ENCODE peak calls at places on chromosomes 16 and 17, in nine cellular contexts. Q, X, N, G, H, V, D, A and B are unnamed samples.

GRCh38 chr17:10549108-10549842 is at the start of gene MYH2:
- DNase-seq in A (no peak), Q (no peak), V (no peak), H (no peak), N (no peak), X (no peak), G (no peak), D (no peak), B (no peak)

GRCh38 chr17:18176152-18176551 is 7.5 kb upstream of the ALKBH5 start:
- DNase-seq in V (no peak), Q (no peak), X (no peak), N (no peak), G (no peak), H (no peak), D (peak; percentile 64), A (no peak), B (no peak)

GRCh38 chr16:87635541-87636049 is 33.3 kb downstream of the JPH3 start:
- DNase-seq in D (no peak), H (peak; percentile 10), Q (peak; percentile 82), N (no peak), G (peak; percentile 62), X (peak; percentile 81), A (peak; percentile 97), V (peak; percentile 56), B (no peak)

GRCh38 chr17:312476-313148 is 40.0 kb downstream of the RPH3AL start:
- DNase-seq in G (no peak), D (no peak), A (peak; percentile 46), Q (no peak), H (no peak), V (no peak), X (peak; percentile 43), N (no peak), B (no peak)

GRCh38 chr16:10741844-10742243 is 1.8 kb upstream of the NUBP1 start:
- DNase-seq in H (peak; percentile 14), N (no peak), Q (no peak), V (no peak), G (no peak), A (no peak), X (peak; percentile 82), D (no peak), B (no peak)

GRCh38 chr17:4945176-4945943 is 3.0 kb downstream of the PFN1 start:
- DNase-seq in G (peak; percentile 86), Q (peak; percentile 58), A (peak; percentile 99), V (peak; percentile 70), H (peak; percentile 86), X (peak; percentile 89), D (peak; percentile 86), N (peak; percentile 93), B (no peak)

GRCh38 chr16:86067516-86067915 is 168.6 kb downstream of the IRF8 start:
- DNase-seq in A (peak; percentile 34), V (no peak), G (no peak), Q (no peak), H (no peak), X (no peak), N (no peak), D (no peak), B (no peak)

GRCh38 chr17:28345420-28346198 is 10.0 kb downstream of the TNFAIP1 start:
- DNase-seq in Q (no peak), X (no peak), N (no peak), H (peak; percentile 52), G (no peak), A (peak; percentile 74), V (no peak), D (no peak), B (no peak)

GRCh38 chr16:13956635-13957196 is 36.8 kb downstream of the ERCC4 start:
- DNase-seq in A (no peak), G (no peak), X (no peak), V (no peak), H (no peak), N (no peak), D (no peak), Q (no peak), B (no peak)

GRCh38 chr17:77734371-77735050 is 224.0 kb upstream of the TNRC6C start:
- DNase-seq in N (peak; percentile 91), X (peak; percentile 97), G (peak; percentile 92), Q (peak; percentile 68), H (peak; percentile 23), V (no peak), D (peak; percentile 94), A (peak; percentile 88), B (peak; percentile 70)

GRCh38 chr17:52237151-52237550 is 78.6 kb upstream of the CA10 start:
- DNase-seq in X (no peak), H (no peak), N (no peak), D (no peak), Q (no peak), G (no peak), V (no peak), A (no peak), B (no peak)

GRCh38 chr17:4354862-4355514 is 11.5 kb downstream of the UBE2G1 start:
- DNase-seq in H (no peak), Q (no peak), G (no peak), D (no peak), A (no peak), V (no peak), X (no peak), N (no peak), B (no peak)

GRCh38 chr17:3260600-3260999 is 37.6 kb downstream of the OR3A1 start:
- DNase-seq in V (no peak), Q (no peak), A (no peak), N (no peak), G (no peak), X (no peak), D (no peak), H (no peak), B (no peak)

GRCh38 chr17:83015511-83015910 is 63.9 kb upstream of the METRNL start:
- DNase-seq in A (no peak), H (no peak), X (no peak), N (peak; percentile 28), V (no peak), D (no peak), G (no peak), Q (peak; percentile 31), B (no peak)

GRCh38 chr17:37741334-37742113 is 3.3 kb downstream of the HNF1B start:
- DNase-seq in G (no peak), X (no peak), A (no peak), H (no peak), Q (no peak), N (no peak), V (no peak), D (no peak), B (no peak)
- H3K27me3 ChIP-seq in G (no peaks in the 10 kb centered on the region), X (peaks cover 3% of the 10 kb centered on the region), A (peaks cover 94% of the 10 kb centered on the region), H (peaks cover 73% of the 10 kb centered on the region), Q (peaks cover 88% of the 10 kb centered on the region), N (peaks cover 37% of the 10 kb centered on the region), V (peaks cover 30% of the 10 kb centered on the region), D (peaks cover 95% of the 10 kb centered on the region), B (peaks cover 19% of the 10 kb centered on the region)

GRCh38 chr17:9346296-9346926 is 229.2 kb downstream of the STX8 start:
- DNase-seq in V (no peak), A (no peak), D (no peak), N (no peak), H (peak; percentile 84), X (no peak), G (no peak), Q (no peak), B (no peak)
- H3K27ac ChIP-seq in V (no peak overlapping the region), A (no peak overlapping the region), D (no peak overlapping the region), N (no peak overlapping the region), H (peak overlapping the region; percentile 1), X (no peak overlapping the region), G (no peak overlapping the region), Q (no peak overlapping the region), B (no peak overlapping the region)

GRCh38 chr17:6387858-6388257 is 47.1 kb downstream of the AIPL1 start:
- DNase-seq in Q (peak; percentile 11), N (no peak), A (no peak), H (no peak), G (no peak), X (no peak), V (no peak), D (no peak), B (peak; percentile 65)

GRCh38 chr17:6388416-6388815 is 46.5 kb downstream of the AIPL1 start:
- DNase-seq in A (no peak), G (no peak), N (no peak), V (no peak), X (no peak), Q (no peak), D (no peak), H (no peak), B (peak; percentile 52)

GRCh38 chr17:6393368-6393952 is 41.5 kb downstream of the AIPL1 start:
- DNase-seq in X (no peak), H (no peak), D (no peak), Q (no peak), V (no peak), G (no peak), N (no peak), A (no peak), B (no peak)

GRCh38 chr17:6394055-6394454 is 40.9 kb downstream of the AIPL1 start:
- DNase-seq in Q (no peak), D (no peak), V (no peak), A (no peak), H (no peak), N (no peak), G (no peak), X (no peak), B (no peak)

GRCh38 chr17:6392609-6393367 is 42.1 kb downstream of the AIPL1 start:
- DNase-seq in A (peak; percentile 59), D (no peak), V (no peak), G (no peak), X (no peak), H (peak; percentile 38), Q (no peak), N (no peak), B (no peak)
- H3K27me3 ChIP-seq in A (peaks cover 8% of the 10 kb centered on the region), D (peaks cover 27% of the 10 kb centered on the region), V (no peaks in the 10 kb centered on the region), G (no peaks in the 10 kb centered on the region), X (no peaks in the 10 kb centered on the region), H (peaks cover 23% of the 10 kb centered on the region), Q (no peaks in the 10 kb centered on the region), N (no peaks in the 10 kb centered on the region), B (no peaks in the 10 kb centered on the region)

GRCh38 chr16:75246504-75247205 is 4.8 kb downstream of the BCAR1 start:
- DNase-seq in N (no peak), D (no peak), X (no peak), A (peak; percentile 95), H (peak; percentile 88), V (no peak), Q (no peak), G (no peak), B (no peak)

GRCh38 chr16:75248536-75249380 is 2.7 kb downstream of the BCAR1 start:
- DNase-seq in H (no peak), N (no peak), G (peak; percentile 13), D (no peak), A (peak; percentile 95), Q (no peak), V (no peak), X (no peak), B (no peak)

GRCh38 chr16:75249441-75249840 is 2.0 kb downstream of the BCAR1 start:
- DNase-seq in D (no peak), V (no peak), A (peak; percentile 86), X (peak; percentile 18), H (no peak), N (no peak), Q (no peak), G (no peak), B (no peak)

GRCh38 chr16:75247249-75247648 is 4.2 kb downstream of the BCAR1 start:
- DNase-seq in D (no peak), X (no peak), Q (no peak), V (no peak), G (no peak), N (no peak), A (no peak), H (no peak), B (no peak)

GRCh38 chr16:75248142-75248535 is 3.3 kb downstream of the BCAR1 start:
- DNase-seq in N (no peak), A (peak; percentile 92), Q (no peak), G (peak; percentile 13), D (no peak), H (no peak), V (no peak), X (peak; percentile 77), B (no peak)
- H3K27ac ChIP-seq in N (peak overlapping the region; percentile 98), A (peak overlapping the region; percentile 99), Q (peak overlapping the region; percentile 10), G (peak overlapping the region; percentile 93), D (peak overlapping the region; percentile 93), H (peak overlapping the region; percentile 99), V (no peak overlapping the region), X (peak overlapping the region; percentile 14), B (peak overlapping the region; percentile 88)